ENCODE peak calls at places on chromosome 15, in seven cellular contexts. W, P, O, Y, M, J and T are unnamed samples.

GRCh38 chr15:98421419-98422085 is 226.8 kb upstream of the IGF1R start:
- DNase-seq in W (peak), P (peak), O (peak), Y (no peak), M (peak), J (peak), T (no peak)

GRCh38 chr15:25706176-25706970 is 156.8 kb downstream of the ATP10A start:
- DNase-seq in W (no peak), P (no peak), O (no peak), Y (no peak), M (no peak), J (no peak), T (no peak)

GRCh38 chr15:64825431-64826294 is at the start of gene PIF1:
- DNase-seq in W (peak), P (peak), O (peak), Y (peak), M (peak), J (peak), T (peak)

GRCh38 chr15:25236143-25236860 is 202.5 kb downstream of the UBE3A start:
- DNase-seq in W (no peak), P (no peak), O (no peak), Y (no peak), M (no peak), J (no peak), T (no peak)

GRCh38 chr15:90883971-90884718 is at the start of gene FES:
- DNase-seq in W (no peak), P (no peak), O (no peak), Y (no peak), M (no peak), J (peak), T (no peak)

GRCh38 chr15:47212222-47213010 is 504.9 kb upstream of the SEMA6D start:
- DNase-seq in W (no peak), P (no peak), O (no peak), Y (no peak), M (no peak), J (no peak), T (no peak)

GRCh38 chr15:23857028-23857641 is 170.0 kb upstream of the NDN start:
- DNase-seq in W (no peak), P (peak), O (peak), Y (no peak), M (peak), J (peak), T (peak)

GRCh38 chr15:23532019-23532418 is 33.5 kb upstream of the MKRN3 start:
- DNase-seq in W (no peak), P (no peak), O (no peak), Y (no peak), M (no peak), J (no peak), T (no peak)

GRCh38 chr15:99998661-99999101 is 265.4 kb upstream of the LYSMD4 start:
- DNase-seq in W (no peak), P (no peak), O (no peak), Y (no peak), M (no peak), J (no peak), T (no peak)

GRCh38 chr15:82113116-82113715 is 67.4 kb upstream of the MEX3B start:
- DNase-seq in W (no peak), P (no peak), O (no peak), Y (no peak), M (no peak), J (no peak), T (no peak)

GRCh38 chr15:31326729-31327673 is at the start of gene KLF13:
- DNase-seq in W (no peak), P (no peak), O (peak), Y (no peak), M (peak), J (no peak), T (no peak)

GRCh38 chr15:36877796-36878744 is 222.3 kb downstream of the MEIS2 start:
- DNase-seq in W (no peak), P (no peak), O (no peak), Y (no peak), M (no peak), J (no peak), T (no peak)

GRCh38 chr15:58546635-58547627 is 115.1 kb downstream of the LIPC start:
- DNase-seq in W (peak), P (peak), O (peak), Y (no peak), M (peak), J (no peak), T (no peak)

GRCh38 chr15:25172691-25173090 is 217.9 kb downstream of the SNRPN start:
- DNase-seq in W (no peak), P (no peak), O (no peak), Y (no peak), M (no peak), J (no peak), T (no peak)

GRCh38 chr15:82165948-82166376 is 96.6 kb downstream of the EFL1 start:
- DNase-seq in W (no peak), P (no peak), O (peak), Y (peak), M (no peak), J (no peak), T (no peak)

GRCh38 chr15:50676799-50677483 is 9.7 kb downstream of the TRPM7 start:
- DNase-seq in W (no peak), P (no peak), O (no peak), Y (no peak), M (peak), J (no peak), T (no peak)

GRCh38 chr15:92643849-92644815 is 11.4 kb downstream of the FAM174B start:
- DNase-seq in W (no peak), P (no peak), O (no peak), Y (no peak), M (no peak), J (no peak), T (no peak)

GRCh38 chr15:38864827-38865604 is 300.4 kb upstream of the RASGRP1 start:
- DNase-seq in W (no peak), P (no peak), O (no peak), Y (no peak), M (no peak), J (no peak), T (no peak)

GRCh38 chr15:60949034-60949977 is 279.8 kb downstream of the RORA start:
- DNase-seq in W (no peak), P (no peak), O (no peak), Y (no peak), M (no peak), J (no peak), T (no peak)

GRCh38 chr15:38226867-38227266 is 25.8 kb upstream of the SPRED1 start:
- DNase-seq in W (peak), P (peak), O (peak), Y (no peak), M (peak), J (no peak), T (no peak)

GRCh38 chr15:38652998-38653397 is 88.4 kb upstream of the RASGRP1 start:
- DNase-seq in W (no peak), P (no peak), O (no peak), Y (no peak), M (no peak), J (no peak), T (no peak)

GRCh38 chr15:44713006-44713966 is 2.0 kb downstream of the B2M start:
- DNase-seq in W (no peak), P (peak), O (peak), Y (no peak), M (peak), J (no peak), T (no peak)

GRCh38 chr15:35774653-35775052 is 228.7 kb upstream of the DPH6 start:
- DNase-seq in W (no peak), P (no peak), O (no peak), Y (no peak), M (no peak), J (no peak), T (no peak)

GRCh38 chr15:58726867-58727266 is 22.6 kb downstream of the ADAM10 start:
- DNase-seq in W (no peak), P (no peak), O (no peak), Y (no peak), M (no peak), J (no peak), T (no peak)

GRCh38 chr15:95825672-95826387 is 504.7 kb upstream of the NR2F2 start:
- DNase-seq in W (no peak), P (no peak), O (no peak), Y (no peak), M (no peak), J (no peak), T (no peak)

GRCh38 chr15:90154861-90155626 is 46.1 kb upstream of the SEMA4B start:
- DNase-seq in W (no peak), P (peak), O (peak), Y (no peak), M (no peak), J (no peak), T (no peak)

GRCh38 chr15:92097473-92098178 is 244.1 kb downstream of the SLCO3A1 start:
- DNase-seq in W (peak), P (peak), O (peak), Y (peak), M (peak), J (peak), T (peak)

GRCh38 chr15:33179874-33180273 is 14.6 kb downstream of the FMN1 start:
- DNase-seq in W (no peak), P (no peak), O (no peak), Y (no peak), M (no peak), J (no peak), T (no peak)

GRCh38 chr15:99185731-99186130 is 63.6 kb downstream of the TTC23 start:
- DNase-seq in W (no peak), P (no peak), O (no peak), Y (no peak), M (no peak), J (no peak), T (no peak)

GRCh38 chr15:34808016-34808415 is 12.7 kb upstream of the ACTC1 start:
- DNase-seq in W (no peak), P (no peak), O (no peak), Y (no peak), M (peak), J (no peak), T (no peak)

GRCh38 chr15:50261979-50262378 is 3.5 kb downstream of the HDC start:
- DNase-seq in W (no peak), P (no peak), O (no peak), Y (no peak), M (peak), J (no peak), T (no peak)

GRCh38 chr15:48533982-48534381 is 111.5 kb downstream of the FBN1 start:
- DNase-seq in W (no peak), P (no peak), O (peak), Y (no peak), M (no peak), J (no peak), T (no peak)

GRCh38 chr15:68463444-68463843 is 31.5 kb upstream of the ITGA11 start:
- DNase-seq in W (no peak), P (no peak), O (no peak), Y (no peak), M (no peak), J (no peak), T (no peak)

GRCh38 chr15:68466876-68467275 is 34.9 kb upstream of the ITGA11 start:
- DNase-seq in W (no peak), P (no peak), O (no peak), Y (no peak), M (no peak), J (no peak), T (no peak)

GRCh38 chr15:68465861-68466560 is 34.0 kb upstream of the ITGA11 start:
- DNase-seq in W (no peak), P (no peak), O (no peak), Y (no peak), M (no peak), J (no peak), T (no peak)

GRCh38 chr15:68463996-68464395 is 32.0 kb upstream of the ITGA11 start:
- DNase-seq in W (no peak), P (no peak), O (no peak), Y (no peak), M (peak), J (no peak), T (no peak)

DNA sequence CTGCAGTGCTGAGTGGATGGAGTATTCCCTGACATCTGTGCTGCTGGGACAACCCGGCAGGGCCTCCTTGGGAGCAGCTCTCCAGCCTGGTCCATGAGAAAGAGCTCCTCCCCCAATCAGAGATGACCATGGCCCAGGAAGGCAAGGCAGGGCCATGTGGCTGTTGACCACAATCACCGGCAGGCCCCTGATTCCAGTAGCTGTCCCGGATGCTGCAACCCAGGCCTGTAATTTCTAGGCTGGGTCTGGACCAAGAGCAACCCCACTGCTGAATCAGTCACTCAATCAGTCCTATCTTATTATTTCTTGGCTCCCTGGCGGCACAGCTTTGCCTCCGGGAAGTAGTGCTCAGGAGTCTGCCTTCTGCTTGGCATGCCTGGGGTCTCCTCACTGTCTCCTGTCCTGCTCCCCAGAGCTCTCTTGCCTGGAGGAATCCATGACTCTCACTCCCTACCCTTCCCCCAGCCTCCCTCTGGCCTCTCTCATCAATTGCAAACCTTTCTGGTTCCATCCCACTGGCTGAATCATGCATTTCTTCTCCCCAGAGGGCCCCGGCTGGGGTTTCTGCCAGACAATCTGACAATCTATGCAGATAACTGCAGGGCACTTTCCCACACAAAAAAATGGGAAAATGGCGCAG is 32.6 kb upstream of the ITGA11 start:
- DNase-seq in W (no peak), P (no peak), O (no peak), Y (no peak), M (no peak), J (no peak), T (no peak)
- TF ChIP-seq YY1 in W (no peak), P (no peak), O (no peak), Y (no peak), M (no peak), J (no peak), T (no peak)

GRCh38 chr15:85318732-85319076 is 61.7 kb upstream of the AKAP13 start:
- DNase-seq in W (no peak), P (no peak), O (no peak), Y (no peak), M (no peak), J (no peak), T (no peak)
- TF ChIP-seq YY1 in W (no peak), P (no peak), O (no peak), Y (no peak), M (no peak), J (no peak), T (no peak)

DNA sequence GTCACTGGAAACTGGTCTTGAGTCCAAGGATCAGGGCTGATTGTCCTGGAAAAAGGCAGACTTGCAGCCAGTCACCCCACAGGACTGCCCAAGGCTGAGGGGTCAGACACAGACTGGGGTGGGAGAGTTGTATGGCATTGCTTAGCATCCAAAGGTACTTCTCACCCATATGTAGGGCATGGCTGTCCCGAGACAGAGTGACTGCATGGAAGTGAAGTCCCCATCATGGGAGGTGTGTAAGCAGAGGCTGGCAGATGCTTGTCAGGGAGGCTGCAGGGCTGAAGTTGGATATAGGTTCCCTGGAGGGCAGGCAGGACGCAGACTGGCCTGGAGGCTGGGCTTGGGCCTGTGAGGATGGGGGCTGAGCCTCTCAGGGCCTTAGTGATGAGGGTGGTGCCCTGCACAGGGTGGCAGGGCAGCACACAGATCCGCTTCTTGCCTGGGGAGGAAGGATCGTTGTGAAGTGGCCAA is 31.1 kb downstream of the PSTPIP1 start:
- DNase-seq in W (no peak), P (no peak), O (no peak), Y (no peak), M (no peak), J (peak), T (no peak)
- TF ChIP-seq YY1 in W (no peak), P (no peak), O (no peak), Y (no peak), M (no peak), J (no peak), T (no peak)

GRCh38 chr15:40028193-40028592 is 10.8 kb downstream of the SRP14 start:
- DNase-seq in W (no peak), P (no peak), O (no peak), Y (no peak), M (no peak), J (no peak), T (no peak)

GRCh38 chr15:40031300-40031699 is 7.7 kb downstream of the SRP14 start:
- DNase-seq in W (no peak), P (no peak), O (no peak), Y (no peak), M (no peak), J (no peak), T (no peak)

GRCh38 chr15:40028853-40029252 is 10.1 kb downstream of the SRP14 start:
- DNase-seq in W (no peak), P (no peak), O (no peak), Y (no peak), M (no peak), J (no peak), T (no peak)

GRCh38 chr15:40032125-40032839 is 6.7 kb downstream of the SRP14 start:
- DNase-seq in W (no peak), P (no peak), O (no peak), Y (no peak), M (no peak), J (no peak), T (no peak)

GRCh38 chr15:40029979-40030893 is 8.7 kb downstream of the SRP14 start:
- DNase-seq in W (no peak), P (peak), O (no peak), Y (no peak), M (peak), J (no peak), T (no peak)
- TF ChIP-seq YY1 in W (no peak), P (no peak), O (no peak), Y (peak), M (no peak), J (no peak), T (no peak)

DNA sequence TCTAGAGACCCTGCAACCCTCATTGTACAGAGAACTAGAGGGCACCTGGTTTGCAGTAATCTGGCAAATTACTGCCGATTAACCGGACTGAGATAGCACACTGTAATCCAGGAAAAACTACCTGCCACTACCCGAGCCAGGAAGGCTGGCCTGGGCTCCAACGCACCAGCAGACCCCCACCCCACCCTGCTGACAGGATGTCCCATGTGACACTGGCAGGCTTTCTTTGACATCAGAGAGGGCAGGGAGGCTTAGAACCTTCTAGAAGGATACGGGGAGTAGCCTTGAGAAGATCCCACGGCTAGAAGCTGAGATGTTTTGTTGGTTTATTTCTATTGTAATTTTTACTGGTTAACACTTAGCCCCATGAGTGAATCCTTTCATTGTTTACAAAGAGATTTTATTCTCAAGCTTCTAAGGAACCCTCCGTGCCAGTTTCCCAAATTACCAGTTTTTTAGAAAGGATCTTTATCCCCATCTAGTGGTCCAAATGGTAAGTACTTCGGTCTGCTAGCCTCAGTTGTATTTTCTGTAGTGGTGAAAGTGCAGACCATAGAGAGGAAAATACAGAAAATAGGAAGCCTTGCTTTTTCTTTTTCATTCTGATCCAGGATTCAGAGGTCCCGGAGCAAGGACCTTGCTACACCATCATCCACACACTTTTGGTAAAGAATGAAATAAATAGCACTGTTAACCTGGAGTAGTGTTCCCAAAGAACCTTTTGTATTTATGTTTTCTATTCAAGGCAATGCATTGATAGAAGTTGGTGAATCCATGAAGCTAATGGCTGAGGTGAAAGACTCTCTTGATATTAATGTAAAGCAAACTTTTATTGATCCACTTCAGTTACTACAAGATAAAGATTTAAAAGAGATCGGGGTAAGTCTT is 81.9 kb upstream of the ADAMTSL3 start:
- DNase-seq in W (peak), P (no peak), O (peak), Y (no peak), M (peak), J (peak), T (peak)
- TF ChIP-seq YY1 in W (no peak), P (no peak), O (no peak), Y (no peak), M (no peak), J (no peak), T (no peak)

GRCh38 chr15:73936181-73936580 is 9.9 kb downstream of the LOXL1 start:
- DNase-seq in W (no peak), P (no peak), O (peak), Y (no peak), M (no peak), J (no peak), T (no peak)
- TF ChIP-seq YY1 in W (no peak), P (no peak), O (no peak), Y (no peak), M (no peak), J (no peak), T (no peak)

DNA sequence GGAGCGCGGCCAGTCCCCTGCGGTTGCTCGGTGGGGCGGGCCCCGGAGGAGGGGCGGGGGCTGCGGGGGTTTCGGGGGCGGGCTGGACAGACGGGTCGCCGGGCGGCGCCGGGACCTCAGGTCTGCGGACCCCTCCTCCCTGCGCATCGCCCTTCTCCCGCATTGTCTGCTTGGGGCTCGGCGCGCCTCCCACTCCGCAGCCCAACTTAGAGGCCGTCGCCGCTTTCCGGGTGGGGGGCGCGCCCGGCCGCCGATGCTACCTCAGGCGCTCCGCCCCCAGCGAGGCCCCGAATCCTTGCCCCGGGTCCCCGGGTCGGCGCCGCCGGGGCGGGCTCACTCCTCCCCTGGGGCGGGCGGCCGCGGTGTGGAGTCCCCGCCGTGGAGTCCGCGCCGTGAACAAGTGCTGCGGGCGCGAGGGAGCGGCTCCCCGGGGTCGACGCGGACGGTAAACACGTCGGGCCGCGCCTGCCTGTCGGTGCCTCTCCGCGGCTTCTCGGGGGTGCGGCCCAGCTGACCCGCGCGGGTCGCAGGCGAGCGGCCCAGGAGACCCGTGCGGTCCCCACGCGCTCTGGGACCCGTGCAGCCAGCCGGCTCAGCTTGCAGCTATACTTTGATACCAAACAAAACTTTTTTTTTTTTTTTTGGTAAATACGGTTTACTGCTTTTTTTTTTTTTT is 595 bp downstream of the AKAP13 start:
- DNase-seq in W (no peak), P (no peak), O (peak), Y (no peak), M (no peak), J (peak), T (peak)
- TF ChIP-seq YY1 in W (no peak), P (no peak), O (no peak), Y (no peak), M (no peak), J (no peak), T (no peak)